ENCODE peak calls at places on chromosome 2, in ten cellular contexts. T is hepatocyte, U is SK-N-SH, W is fibroblast of lung, V is A549, D is HCT116, L is H9, Q is GM23248, R is PC-9, P is mesendoderm. C is an unnamed sample.

GRCh38 chr2:24409700-24410556 is 49.6 kb upstream of the ITSN2 start:
- DNase-seq in T (peak; percentile 78), U (peak; percentile 83), W (peak; percentile 80), V (peak; percentile 81), D (peak; percentile 67), L (peak; percentile 48), Q (peak; percentile 82), R (peak; percentile 38), P (peak; percentile 83), C (peak; percentile 81)

GRCh38 chr2:188569441-188569840 is 277.8 kb downstream of the GULP1 start:
- DNase-seq in T (no peak), U (no peak), W (no peak), V (no peak), D (no peak), L (no peak), Q (peak; percentile 3), R (no peak), P (no peak), C (no peak)

GRCh38 chr2:152542995-152543481 is 174.2 kb downstream of the PRPF40A start:
- DNase-seq in T (peak; percentile 75), U (peak; percentile 14), W (peak; percentile 87), V (peak; percentile 15), D (peak; percentile 41), L (no peak), Q (peak; percentile 93), R (peak; percentile 35), P (peak; percentile 62), C (peak; percentile 77)

GRCh38 chr2:199682001-199682400 is 169.0 kb downstream of the FTCDNL1 start:
- DNase-seq in T (no peak), U (no peak), W (no peak), V (no peak), D (no peak), L (no peak), Q (no peak), R (no peak), P (no peak), C (no peak)

GRCh38 chr2:104825124-104825865 is 28.6 kb upstream of the POU3F3 start:
- DNase-seq in T (no peak), U (no peak), W (no peak), V (no peak), D (no peak), L (no peak), Q (no peak), R (no peak), P (no peak), C (no peak)

GRCh38 chr2:58680938-58681337 is 439.8 kb upstream of the FANCL start:
- DNase-seq in T (no peak), U (no peak), W (peak; percentile 26), V (no peak), D (no peak), L (no peak), Q (peak; percentile 44), R (no peak), P (no peak), C (no peak)

GRCh38 chr2:75053484-75054112 is 95.2 kb downstream of the POLE4 start:
- DNase-seq in T (peak; percentile 70), U (peak; percentile 58), W (no peak), V (peak; percentile 52), D (peak; percentile 36), L (peak; percentile 82), Q (peak; percentile 59), R (peak; percentile 37), P (peak; percentile 80), C (peak; percentile 77)

GRCh38 chr2:237996041-237996593 is 29.3 kb downstream of the UBE2F start:
- DNase-seq in T (no peak), U (no peak), W (peak; percentile 78), V (no peak), D (no peak), L (no peak), Q (peak; percentile 75), R (no peak), P (no peak), C (no peak)

GRCh38 chr2:149431337-149431736 is 101.0 kb downstream of the LYPD6 start:
- DNase-seq in T (no peak), U (no peak), W (peak; percentile 31), V (no peak), D (no peak), L (no peak), Q (peak; percentile 8), R (no peak), P (no peak), C (no peak)

GRCh38 chr2:96839288-96839874 is 4.4 kb downstream of the ANKRD23 start:
- DNase-seq in T (no peak), U (no peak), W (no peak), V (no peak), D (no peak), L (peak; percentile 73), Q (no peak), R (no peak), P (no peak), C (no peak)

GRCh38 chr2:211737282-211737681 is 801.3 kb downstream of the ERBB4 start:
- DNase-seq in T (no peak), U (no peak), W (no peak), V (no peak), D (no peak), L (no peak), Q (peak; percentile 1), R (no peak), P (no peak), C (no peak)

GRCh38 chr2:232436381-232437129 is 19.4 kb upstream of the ALPI start:
- DNase-seq in T (peak; percentile 5), U (peak; percentile 11), W (no peak), V (no peak), D (no peak), L (peak; percentile 47), Q (no peak), R (no peak), P (peak; percentile 45), C (no peak)

GRCh38 chr2:238585836-238586821 is 159.4 kb downstream of the ASB1 start:
- DNase-seq in T (no peak), U (no peak), W (no peak), V (no peak), D (no peak), L (peak; percentile 22), Q (peak; percentile 16), R (no peak), P (no peak), C (peak; percentile 32)

GRCh38 chr2:108971661-108972566 is 17.1 kb downstream of the EDAR start:
- DNase-seq in T (no peak), U (no peak), W (peak; percentile 21), V (peak; percentile 65), D (peak; percentile 78), L (no peak), Q (peak; percentile 85), R (peak; percentile 76), P (no peak), C (no peak)

GRCh38 chr2:223055836-223056235 is 3.8 kb downstream of the KCNE4 start:
- DNase-seq in T (peak; percentile 17), U (no peak), W (no peak), V (no peak), D (no peak), L (no peak), Q (no peak), R (no peak), P (no peak), C (no peak)

GRCh38 chr2:205274801-205275200 is 407.5 kb upstream of the NRP2 start:
- DNase-seq in T (no peak), U (no peak), W (no peak), V (no peak), D (no peak), L (no peak), Q (no peak), R (no peak), P (no peak), C (no peak)

GRCh38 chr2:133673570-133673969 is 105.3 kb upstream of the NCKAP5 start:
- DNase-seq in T (no peak), U (no peak), W (no peak), V (no peak), D (no peak), L (no peak), Q (no peak), R (no peak), P (no peak), C (no peak)
- H3K4me2 ChIP-seq in T (peak overlapping the region; percentile 78), U (no peak overlapping the region), W (no peak overlapping the region), V (peak overlapping the region; percentile 88), D (no peak overlapping the region), L (no peak overlapping the region), Q (no peak overlapping the region), R (no peak overlapping the region), P (no peak overlapping the region), C (no peak overlapping the region)

DNA sequence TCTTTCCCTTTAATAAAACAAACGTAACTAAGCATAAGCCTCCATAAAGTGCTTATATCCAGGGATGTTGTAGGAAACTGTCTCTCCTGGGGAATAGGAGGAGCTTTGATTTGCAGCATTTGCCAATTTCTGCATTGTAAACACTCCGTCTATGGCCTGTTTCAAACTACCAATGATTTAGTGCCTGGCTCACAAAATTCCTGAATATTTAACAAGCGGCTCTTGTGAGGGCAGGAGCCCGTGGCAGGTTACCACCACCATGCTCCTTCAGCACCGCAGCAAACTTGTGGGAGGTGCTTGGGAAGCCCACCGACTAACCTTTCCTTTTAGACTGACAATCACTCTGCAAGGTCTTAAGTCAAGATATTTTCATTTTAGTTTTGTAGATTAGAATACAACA is 520.3 kb downstream of the SOX11 start:
- DNase-seq in T (no peak), U (no peak), W (no peak), V (no peak), D (no peak), L (no peak), Q (no peak), R (no peak), P (no peak), C (no peak)
- H3K27ac ChIP-seq in T (no peak overlapping the region), U (no peak overlapping the region), W (no peak overlapping the region), V (no peak overlapping the region), D (no peak overlapping the region), L (no peak overlapping the region), Q (no peak overlapping the region), R (no peak overlapping the region), P (no peak overlapping the region), C (no peak overlapping the region)

GRCh38 chr2:183029219-183029618 is 9.0 kb downstream of the NCKAP1 start:
- DNase-seq in T (no peak), U (no peak), W (no peak), V (no peak), D (no peak), L (no peak), Q (peak; percentile 30), R (no peak), P (no peak), C (no peak)
- H3K4me1 ChIP-seq in T (peaks cover 40% of the 10 kb centered on the region), U (peaks cover 27% of the 10 kb centered on the region), W (no peaks in the 10 kb centered on the region), V (peaks cover 71% of the 10 kb centered on the region), D (no peaks in the 10 kb centered on the region), L (no peaks in the 10 kb centered on the region), Q (peaks cover 63% of the 10 kb centered on the region), R (peaks cover 35% of the 10 kb centered on the region), P (no peaks in the 10 kb centered on the region), C (peaks cover 10% of the 10 kb centered on the region)

DNA sequence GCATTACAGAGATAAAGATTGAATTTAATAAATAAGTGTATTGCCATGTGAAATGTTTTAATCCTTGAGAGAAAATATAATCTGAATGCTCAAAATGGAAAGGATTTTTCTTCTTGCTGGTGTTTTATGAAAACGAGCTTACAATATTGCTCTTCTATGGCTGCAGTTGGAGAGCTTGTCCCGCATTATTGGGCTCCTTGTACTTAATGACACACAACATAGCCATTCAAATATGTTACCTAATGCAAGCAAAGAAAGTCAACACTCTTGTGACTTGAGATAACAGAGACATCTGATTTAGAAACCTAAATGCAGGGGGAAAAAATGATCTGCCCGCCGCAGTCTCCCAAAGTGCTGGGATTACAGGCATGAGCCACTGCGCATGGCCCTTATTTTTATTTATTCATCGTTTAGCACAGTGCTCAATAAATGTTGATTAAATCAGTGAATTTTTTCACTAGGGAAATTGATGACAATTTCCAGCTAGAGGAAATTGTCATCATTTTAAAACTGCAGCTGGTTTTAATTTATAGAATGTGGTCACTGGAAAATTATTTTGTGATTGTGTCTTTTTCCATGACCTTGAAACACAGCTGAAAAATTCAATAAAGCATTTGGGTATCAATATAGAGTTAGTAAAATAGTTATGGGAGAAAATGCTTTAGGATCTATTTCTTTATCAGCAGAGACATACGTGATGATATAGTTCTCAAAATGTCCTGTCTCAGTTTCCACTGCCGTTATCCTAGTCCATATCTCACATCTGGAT is 2.4 kb upstream of the PRKD3 start:
- DNase-seq in T (no peak), U (no peak), W (no peak), V (no peak), D (no peak), L (no peak), Q (peak; percentile 40), R (no peak), P (no peak), C (no peak)
- H3K4me2 ChIP-seq in T (peak overlapping the region; percentile 84), U (peak overlapping the region; percentile 84), W (peak overlapping the region; percentile 81), V (peak overlapping the region; percentile 72), D (no peak overlapping the region), L (no peak overlapping the region), Q (peak overlapping the region; percentile 83), R (no peak overlapping the region), P (no peak overlapping the region), C (no peak overlapping the region)